ENCODE peak calls at places on chromosomes 2 and 18, in seven cellular contexts. F is A172; T is LoVo; A is HT1080; E is activated CD4-positive, alpha-beta T cell treated with anti-CD3 and anti-CD28 coated beads for 4 hours; J is neural progenitor cell; S is CD4-positive, alpha-beta T cell. D is an unnamed sample.

GRCh38 chr18:60676807-60677206 is 304.2 kb upstream of the MC4R start:
- DNase-seq in F (no peak), T (no peak), A (no peak), E (no peak), J (peak), S (no peak), D (no peak)

GRCh38 chr18:22136395-22136794 is 33.0 kb upstream of the GATA6 start:
- DNase-seq in F (peak), T (peak), A (peak), E (no peak), J (no peak), S (no peak), D (no peak)

GRCh38 chr2:12675801-12676200 is 40.9 kb upstream of the TRIB2 start:
- DNase-seq in F (peak), T (no peak), A (peak), E (no peak), J (no peak), S (no peak), D (no peak)

GRCh38 chr18:3709166-3709565 is 259.2 kb downstream of the TGIF1 start:
- DNase-seq in F (no peak), T (no peak), A (no peak), E (no peak), J (no peak), S (no peak), D (no peak)

GRCh38 chr2:67216881-67217280 is 180.3 kb upstream of the ETAA1 start:
- DNase-seq in F (no peak), T (no peak), A (no peak), E (no peak), J (no peak), S (no peak), D (no peak)

GRCh38 chr2:101921319-101921960 is 70.3 kb upstream of the IL1R2 start:
- DNase-seq in F (no peak), T (no peak), A (no peak), E (no peak), J (no peak), S (no peak), D (no peak)

GRCh38 chr18:3480827-3481226 is 30.9 kb downstream of the TGIF1 start:
- DNase-seq in F (no peak), T (no peak), A (no peak), E (no peak), J (no peak), S (no peak), D (no peak)

GRCh38 chr2:636649-637405 is 40.4 kb downstream of the TMEM18 start:
- DNase-seq in F (peak), T (peak), A (peak), E (peak), J (peak), S (peak), D (peak)

GRCh38 chr18:13809025-13809384 is 14.9 kb upstream of the MC5R start:
- DNase-seq in F (no peak), T (no peak), A (no peak), E (no peak), J (no peak), S (no peak), D (no peak)

GRCh38 chr2:232008907-232009638 is 47.6 kb downstream of the DIS3L2 start:
- DNase-seq in F (no peak), T (no peak), A (no peak), E (no peak), J (no peak), S (no peak), D (no peak)

GRCh38 chr2:226114436-226114835 is 685.2 kb downstream of the IRS1 start:
- DNase-seq in F (peak), T (peak), A (peak), E (no peak), J (no peak), S (no peak), D (peak)

GRCh38 chr2:174606336-174606735 is 8.7 kb upstream of the WIPF1 start:
- DNase-seq in F (peak), T (peak), A (peak), E (peak), J (no peak), S (no peak), D (no peak)